ENCODE peak calls at places on chromosomes 13 and 19, in four cellular contexts. X, B, U and G are unnamed samples.
A peak's percentile ranks its signal among the peaks of the same experiment; 100 is the strongest.

GRCh38 chr13:24910502-24911134 is 146.6 kb downstream of the RNF17 start:
- DNase-seq in X (peak; percentile 6), B (no peak), U (no peak), G (no peak)

GRCh38 chr13:29754486-29754806 is 96.0 kb downstream of the UBL3 start:
- DNase-seq in X (peak; percentile 61), B (peak; percentile 92), U (no peak), G (no peak)

GRCh38 chr19:47390533-47391488 is 28.5 kb downstream of the MEIS3 start:
- DNase-seq in X (no peak), B (no peak), U (no peak), G (no peak)

GRCh38 chr19:55210120-55210493 is 806 bp upstream of the PTPRH start:
- DNase-seq in X (peak; percentile 98), B (no peak), U (no peak), G (no peak)

GRCh38 chr19:32563761-32564160 is 17.2 kb upstream of the PDCD5 start:
- DNase-seq in X (no peak), B (no peak), U (no peak), G (no peak)

GRCh38 chr13:93480553-93481106 is 254.0 kb downstream of the GPC6 start:
- DNase-seq in X (no peak), B (no peak), U (no peak), G (no peak)

GRCh38 chr19:52221831-52222375 is 32.1 kb downstream of the PPP2R1A start:
- DNase-seq in X (peak; percentile 35), B (no peak), U (no peak), G (no peak)

GRCh38 chr13:24112791-24113190 is 47.7 kb upstream of the SPATA13 start:
- DNase-seq in X (peak; percentile 48), B (no peak), U (no peak), G (no peak)

GRCh38 chr19:13906525-13906904 is 514 bp downstream of the CC2D1A start:
- DNase-seq in X (no peak), B (no peak), U (peak; percentile 27), G (peak; percentile 81)

GRCh38 chr13:75372517-75372916 is 109.5 kb downstream of the TBC1D4 start:
- DNase-seq in X (peak; percentile 62), B (peak; percentile 58), U (peak; percentile 52), G (no peak)

GRCh38 chr13:85093808-85094207 is 705.4 kb downstream of the SLITRK6 start:
- DNase-seq in X (no peak), B (peak; percentile 67), U (no peak), G (no peak)

GRCh38 chr19:954672-955494 is 29.0 kb downstream of the ARID3A start:
- DNase-seq in X (no peak), B (peak; percentile 78), U (no peak), G (no peak)

GRCh38 chr19:35304036-35304435 is 12.1 kb downstream of the MAG start:
- DNase-seq in X (no peak), B (no peak), U (no peak), G (no peak)
- H3K4me1 ChIP-seq in X (no peaks in the 10 kb centered on the region), B (no peaks in the 10 kb centered on the region), U (peaks cover 9% of the 10 kb centered on the region), G (no peaks in the 10 kb centered on the region)

GRCh38 chr19:16596399-16596798 is 24.2 kb upstream of the SLC35E1 start:
- DNase-seq in X (no peak), B (no peak), U (no peak), G (no peak)
- H3K27me3 ChIP-seq in X (no peaks in the 10 kb centered on the region), B (no peaks in the 10 kb centered on the region), U (no peaks in the 10 kb centered on the region), G (no peaks in the 10 kb centered on the region)

DNA sequence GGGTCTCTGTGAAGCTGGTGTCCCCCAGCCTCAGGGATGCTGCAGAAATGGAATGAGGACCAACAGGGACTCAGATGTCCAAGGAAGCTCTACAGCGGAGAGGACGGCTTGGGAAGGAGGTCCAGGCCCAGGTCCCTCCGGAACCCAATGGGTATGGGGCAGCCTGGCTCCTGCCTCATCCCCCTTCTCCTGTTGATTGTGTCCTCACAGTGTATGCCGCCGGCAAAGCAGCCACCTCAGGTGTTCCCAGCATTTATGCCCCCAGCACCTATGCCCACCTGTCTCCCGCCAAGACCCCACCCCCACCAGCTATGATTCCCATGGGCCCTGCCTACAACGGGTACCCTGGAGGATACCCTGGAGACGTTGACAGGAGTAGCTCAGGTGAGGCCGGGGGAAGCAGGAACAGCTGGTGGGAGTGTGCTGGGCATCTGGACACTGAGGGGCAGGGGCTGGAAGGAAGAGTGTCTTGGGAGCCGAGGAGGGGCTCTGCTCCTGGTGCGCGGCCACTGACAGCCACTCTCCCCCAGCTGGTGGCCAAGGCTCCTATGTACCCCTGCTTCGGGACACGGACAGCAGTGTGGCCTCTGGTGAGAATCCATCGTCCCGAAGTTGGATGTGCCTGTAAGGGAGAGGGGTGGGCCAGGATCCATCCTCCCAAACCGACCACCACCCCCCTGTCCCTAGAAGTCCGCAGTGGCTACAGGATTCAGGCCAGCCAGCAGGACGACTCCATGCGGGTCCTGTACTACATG is 2.4 kb upstream of the USF2 start:
- DNase-seq in X (no peak), B (no peak), U (no peak), G (peak; percentile 63)
- H3K4me1 ChIP-seq in X (peaks cover 7% of the 10 kb centered on the region), B (peaks cover 2% of the 10 kb centered on the region), U (peaks cover 44% of the 10 kb centered on the region), G (peaks cover 30% of the 10 kb centered on the region)

DNA sequence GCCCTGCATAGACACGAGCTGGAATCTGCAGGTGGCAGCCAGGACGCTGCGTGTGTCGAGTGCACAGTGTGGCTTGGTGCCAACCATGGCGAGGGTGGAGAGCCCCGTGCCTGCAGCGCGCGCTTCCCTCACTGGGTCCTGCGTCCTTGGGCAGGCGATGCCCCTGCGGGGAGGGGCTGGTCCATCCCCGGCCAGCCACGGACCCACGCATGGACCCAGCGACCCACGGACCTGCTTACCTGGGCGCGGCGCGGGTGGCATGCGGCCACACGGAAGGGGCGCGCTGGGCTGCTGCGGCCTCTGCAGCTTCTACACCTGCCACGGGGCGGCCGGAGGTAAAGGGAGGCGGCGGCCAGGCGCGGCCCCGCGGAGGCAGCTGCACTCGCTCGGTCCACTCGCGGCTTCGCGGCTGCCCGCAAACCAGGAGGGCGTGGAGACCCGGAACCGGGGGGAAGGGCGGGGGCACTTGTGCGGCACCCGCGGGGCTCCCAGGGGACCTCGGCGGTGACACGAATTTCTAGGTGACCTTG is 569 bp upstream of the MCF2L start:
- DNase-seq in X (no peak), B (peak; percentile 25), U (no peak), G (peak; percentile 85)
- H3K27me3 ChIP-seq in X (peaks cover 66% of the 10 kb centered on the region), B (no peaks in the 10 kb centered on the region), U (peaks cover 7% of the 10 kb centered on the region), G (peaks cover 14% of the 10 kb centered on the region)

DNA sequence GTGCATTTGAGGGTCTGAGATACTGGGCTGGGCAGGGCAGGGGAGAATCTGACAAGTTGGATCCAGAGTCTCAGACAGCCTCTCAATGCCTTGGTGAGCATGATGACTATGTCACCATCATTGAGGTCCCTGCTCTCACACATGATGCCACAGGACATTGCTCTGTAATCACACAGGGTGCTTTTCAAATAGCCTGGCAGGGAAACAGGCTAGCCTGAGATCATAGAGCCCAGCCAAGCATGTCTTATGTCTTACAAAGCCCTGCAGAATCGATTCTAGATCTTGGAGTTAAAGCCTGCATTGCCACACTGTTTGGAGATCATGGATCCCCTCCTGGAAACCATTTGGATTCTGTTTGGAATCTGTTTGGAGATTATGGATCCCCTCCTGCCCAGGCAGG is 5.3 kb downstream of the KCNN1 start:
- DNase-seq in X (no peak), B (no peak), U (no peak), G (no peak)
- H3K4me1 ChIP-seq in X (no peaks in the 10 kb centered on the region), B (no peaks in the 10 kb centered on the region), U (peaks cover 4% of the 10 kb centered on the region), G (no peaks in the 10 kb centered on the region)

GRCh38 chr13:41455725-41456419 is 1.5 kb upstream of the RGCC start:
- DNase-seq in X (no peak), B (peak; percentile 32), U (no peak), G (no peak)
- H3K27me3 ChIP-seq in X (peaks cover 10% of the 10 kb centered on the region), B (peaks cover 29% of the 10 kb centered on the region), U (peaks cover 13% of the 10 kb centered on the region), G (no peaks in the 10 kb centered on the region)